ENCODE peak calls at places on chromosomes 5 and 9, in six cellular contexts. V, T, A, B, E and Z are unnamed samples.

GRCh38 chr9:131382850-131383729 is 10.8 kb upstream of the PRRC2B start:
- DNase-seq in V (peak), T (no peak), A (no peak), B (peak), E (no peak), Z (peak)

GRCh38 chr9:20561542-20561941 is 60.8 kb downstream of the MLLT3 start:
- DNase-seq in V (no peak), T (no peak), A (no peak), B (no peak), E (no peak), Z (no peak)

GRCh38 chr5:135134686-135135381 is 100.8 kb upstream of the PITX1 start:
- DNase-seq in V (no peak), T (no peak), A (no peak), B (no peak), E (no peak), Z (no peak)

GRCh38 chr5:127959152-127959764 is 124.3 kb upstream of the SLC12A2 start:
- DNase-seq in V (peak), T (no peak), A (no peak), B (peak), E (no peak), Z (peak)

GRCh38 chr5:62341783-62342475 is 35.9 kb downstream of the KIF2A start:
- DNase-seq in V (no peak), T (no peak), A (no peak), B (no peak), E (no peak), Z (no peak)

GRCh38 chr9:129835860-129836223 is 584 bp downstream of the USP20 start:
- DNase-seq in V (peak), T (no peak), A (no peak), B (no peak), E (peak), Z (no peak)

GRCh38 chr9:2802494-2802921 is 41.4 kb downstream of the PUM3 start:
- DNase-seq in V (peak), T (no peak), A (no peak), B (peak), E (no peak), Z (no peak)

GRCh38 chr5:167639761-167640160 is 651.7 kb upstream of the WWC1 start:
- DNase-seq in V (no peak), T (no peak), A (no peak), B (no peak), E (no peak), Z (no peak)

GRCh38 chr5:54799645-54800044 is 185.7 kb downstream of the ESM1 start:
- DNase-seq in V (no peak), T (no peak), A (no peak), B (no peak), E (no peak), Z (no peak)

GRCh38 chr9:83537331-83538171 is 650 bp downstream of the FRMD3 start:
- DNase-seq in V (no peak), T (no peak), A (no peak), B (no peak), E (no peak), Z (no peak)

GRCh38 chr9:16611969-16612368 is 258.5 kb downstream of the BNC2 start:
- DNase-seq in V (peak), T (no peak), A (no peak), B (peak), E (no peak), Z (no peak)

GRCh38 chr5:154753792-154754191 is 1.4 kb upstream of the LARP1 start:
- DNase-seq in V (peak), T (peak), A (no peak), B (peak), E (no peak), Z (peak)

GRCh38 chr9:37382161-37382981 is 40.1 kb upstream of the GRHPR start:
- DNase-seq in V (no peak), T (no peak), A (no peak), B (no peak), E (no peak), Z (no peak)

GRCh38 chr9:13049223-13049622 is 230.3 kb downstream of the MPDZ start:
- DNase-seq in V (no peak), T (no peak), A (no peak), B (no peak), E (no peak), Z (no peak)

GRCh38 chr5:177496111-177497010 is 1.0 kb downstream of the PDLIM7 start:
- DNase-seq in V (peak), T (peak), A (no peak), B (peak), E (no peak), Z (no peak)

GRCh38 chr9:14312721-14313377 is 1.1 kb downstream of the NFIB start:
- DNase-seq in V (no peak), T (no peak), A (no peak), B (no peak), E (no peak), Z (no peak)

GRCh38 chr9:128414461-128414860 is 6.2 kb upstream of the CERCAM start:
- DNase-seq in V (no peak), T (no peak), A (no peak), B (no peak), E (no peak), Z (no peak)

GRCh38 chr5:19753579-19753978 is 234.4 kb downstream of the CDH18 start:
- DNase-seq in V (no peak), T (no peak), A (no peak), B (no peak), E (no peak), Z (no peak)

GRCh38 chr5:79935992-79936643 is 54.9 kb downstream of the MTX3 start:
- DNase-seq in V (peak), T (no peak), A (no peak), B (peak), E (no peak), Z (no peak)

GRCh38 chr9:122786338-122786737 is 2.4 kb upstream of the OR5C1 start:
- DNase-seq in V (no peak), T (no peak), A (no peak), B (no peak), E (no peak), Z (no peak)

GRCh38 chr9:134492281-134492691 is 149.3 kb upstream of the COL5A1 start:
- DNase-seq in V (peak), T (peak), A (no peak), B (peak), E (no peak), Z (no peak)

GRCh38 chr9:89400398-89401116 is 82.3 kb downstream of the SECISBP2 start:
- DNase-seq in V (no peak), T (no peak), A (no peak), B (no peak), E (no peak), Z (no peak)

GRCh38 chr9:78289474-78289873 is 7.5 kb upstream of the PSAT1 start:
- DNase-seq in V (no peak), T (no peak), A (no peak), B (no peak), E (no peak), Z (no peak)

GRCh38 chr5:72246239-72246580 is 73.8 kb downstream of the MRPS27 start:
- DNase-seq in V (no peak), T (no peak), A (no peak), B (no peak), E (no peak), Z (no peak)

GRCh38 chr5:19795218-19795617 is 192.8 kb downstream of the CDH18 start:
- DNase-seq in V (peak), T (no peak), A (no peak), B (peak), E (no peak), Z (no peak)

GRCh38 chr5:40681351-40682311 is 1.9 kb downstream of the PTGER4 start:
- DNase-seq in V (no peak), T (no peak), A (no peak), B (no peak), E (peak), Z (no peak)

GRCh38 chr5:180314106-180314505 is 22.2 kb upstream of the MAPK9 start:
- DNase-seq in V (no peak), T (no peak), A (no peak), B (no peak), E (no peak), Z (no peak)

GRCh38 chr5:179313849-179314521 is 31.3 kb downstream of the ADAMTS2 start:
- DNase-seq in V (peak), T (peak), A (no peak), B (peak), E (no peak), Z (peak)

GRCh38 chr9:83208065-83208850 is 145.3 kb upstream of the RASEF start:
- DNase-seq in V (no peak), T (no peak), A (no peak), B (no peak), E (no peak), Z (no peak)

GRCh38 chr9:35611230-35611797 is 6.3 kb downstream of the TESK1 start:
- DNase-seq in V (peak), T (no peak), A (no peak), B (peak), E (peak), Z (peak)

GRCh38 chr5:59358497-59358896 is 535.0 kb downstream of the PDE4D start:
- DNase-seq in V (peak), T (no peak), A (no peak), B (peak), E (no peak), Z (no peak)

GRCh38 chr9:95494416-95495371 is 22.1 kb downstream of the PTCH1 start:
- DNase-seq in V (no peak), T (no peak), A (peak), B (no peak), E (peak), Z (peak)

GRCh38 chr9:99489043-99489378 is 266.9 kb downstream of the SEC61B start:
- DNase-seq in V (peak), T (no peak), A (no peak), B (peak), E (no peak), Z (no peak)

GRCh38 chr5:40477856-40478546 is 201.7 kb upstream of the PTGER4 start:
- DNase-seq in V (peak), T (no peak), A (no peak), B (peak), E (no peak), Z (no peak)

GRCh38 chr5:65893749-65894430 is 32.5 kb upstream of the ERBIN start:
- DNase-seq in V (no peak), T (no peak), A (no peak), B (no peak), E (no peak), Z (no peak)

GRCh38 chr5:96968614-96969013 is 32.7 kb downstream of the LNPEP start:
- DNase-seq in V (peak), T (no peak), A (no peak), B (no peak), E (no peak), Z (no peak)

GRCh38 chr5:40464461-40464860 is 215.3 kb upstream of the PTGER4 start:
- DNase-seq in V (peak), T (no peak), A (no peak), B (no peak), E (no peak), Z (no peak)